ENCODE peak calls at places on chromosomes 12 and 14, in nine cellular contexts. B is endodermal cell, Q is astrocyte of the spinal cord, F is SK-N-SH, X is tibial nerve, V is left ventricle myocardium inferior, N is colonic mucosa, U is NB4, W is HCT116. E is an unnamed sample.

GRCh38 chr14:98231210-98231609 is 1040.8 kb downstream of the BCL11B start:
- DNase-seq in B (peak; percentile 56), Q (no peak), F (no peak), X (no peak), V (no peak), N (no peak), U (no peak), W (no peak), E (no peak)

GRCh38 chr12:96197503-96198272 is 3.5 kb downstream of the ELK3 start:
- DNase-seq in B (no peak), Q (peak; percentile 94), F (no peak), X (no peak), V (no peak), N (no peak), U (no peak), W (peak; percentile 82), E (no peak)

GRCh38 chr12:127809236-127809635 is 457.7 kb upstream of the TMEM132C start:
- DNase-seq in B (no peak), Q (peak; percentile 88), F (no peak), X (no peak), V (no peak), N (no peak), U (peak; percentile 18), W (no peak), E (no peak)

GRCh38 chr12:125024949-125025563 is 31.6 kb downstream of the BRI3BP start:
- DNase-seq in B (no peak), Q (no peak), F (no peak), X (no peak), V (no peak), N (no peak), U (no peak), W (no peak), E (no peak)

GRCh38 chr12:125944446-125944845 is 879.2 kb downstream of the AACS start:
- DNase-seq in B (no peak), Q (no peak), F (no peak), X (no peak), V (no peak), N (no peak), U (no peak), W (no peak), E (no peak)

GRCh38 chr14:28609228-28609828 is 157.3 kb upstream of the FOXG1 start:
- DNase-seq in B (peak; percentile 88), Q (peak; percentile 81), F (peak; percentile 25), X (peak; percentile 37), V (no peak), N (peak; percentile 41), U (peak; percentile 65), W (peak; percentile 3), E (no peak)

GRCh38 chr12:100826323-100826722 is 31.7 kb downstream of the ANO4 start:
- DNase-seq in B (peak; percentile 93), Q (peak; percentile 57), F (no peak), X (no peak), V (peak; percentile 15), N (peak; percentile 37), U (peak; percentile 54), W (peak; percentile 13), E (no peak)

GRCh38 chr12:102093319-102093718 is 26.6 kb downstream of the NUP37 start:
- DNase-seq in B (no peak), Q (peak; percentile 49), F (no peak), X (no peak), V (no peak), N (no peak), U (no peak), W (no peak), E (no peak)

GRCh38 chr14:99378782-99379214 is 101.9 kb downstream of the SETD3 start:
- DNase-seq in B (no peak), Q (peak; percentile 16), F (no peak), X (no peak), V (no peak), N (no peak), U (peak; percentile 83), W (peak; percentile 22), E (no peak)

GRCh38 chr14:78974691-78975090 is 804.5 kb downstream of the NRXN3 start:
- DNase-seq in B (no peak), Q (peak; percentile 65), F (no peak), X (no peak), V (no peak), N (no peak), U (no peak), W (no peak), E (no peak)

GRCh38 chr12:30923057-30923456 is 3.5 kb upstream of the TSPAN11 start:
- DNase-seq in B (peak; percentile 34), Q (no peak), F (no peak), X (no peak), V (no peak), N (no peak), U (no peak), W (no peak), E (no peak)

GRCh38 chr12:10501031-10501430 is 4.7 kb upstream of the EIF2S3B start:
- DNase-seq in B (no peak), Q (peak; percentile 39), F (no peak), X (no peak), V (no peak), N (no peak), U (peak; percentile 30), W (peak; percentile 2), E (no peak)

GRCh38 chr14:104545151-104545931 is 34.2 kb upstream of the C14orf180 start:
- DNase-seq in B (peak; percentile 35), Q (no peak), F (no peak), X (no peak), V (no peak), N (no peak), U (no peak), W (no peak), E (no peak)

GRCh38 chr14:106210650-106211049 is 684.3 kb downstream of the TMEM121 start:
- DNase-seq in B (no peak), Q (no peak), F (no peak), X (no peak), V (no peak), N (no peak), U (peak; percentile 5), W (no peak), E (no peak)

GRCh38 chr12:47066278-47067048 is 13.0 kb upstream of the PCED1B start:
- DNase-seq in B (no peak), Q (no peak), F (no peak), X (no peak), V (no peak), N (no peak), U (no peak), W (no peak), E (no peak)

DNA sequence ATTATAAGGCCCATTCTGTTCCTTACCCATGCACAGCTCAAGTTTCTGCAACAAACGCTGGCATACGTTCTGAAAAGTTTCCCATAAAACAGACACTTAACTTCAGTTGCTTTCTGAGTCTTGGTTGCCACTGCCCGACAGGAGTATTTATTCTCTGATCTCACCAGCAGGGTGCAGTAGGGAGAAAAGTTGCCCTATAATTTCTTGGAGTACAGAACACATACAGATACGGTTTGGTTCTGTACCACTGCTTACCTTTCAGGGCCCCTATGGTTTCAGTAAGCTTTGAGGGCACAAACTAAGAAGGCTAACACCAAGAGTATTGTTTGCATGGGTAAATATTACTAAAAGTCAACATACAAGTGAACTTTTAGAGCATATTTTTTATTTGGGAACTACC is 77.9 kb downstream of the SPATA7 start:
- DNase-seq in B (peak; percentile 60), Q (no peak), F (no peak), X (no peak), V (no peak), N (peak; percentile 44), U (peak; percentile 30), W (peak; percentile 12), E (no peak)
- TF ChIP-seq CTCF in B (peak; percentile 70), Q (peak; percentile 36), F (peak; percentile 50), X (no peak), V (peak; percentile 46), N (no peak), U (peak; percentile 34), W (peak; percentile 54), E (peak; percentile 20)

GRCh38 chr14:53054457-53054856 is 98.7 kb downstream of the DDHD1 start:
- DNase-seq in B (no peak), Q (peak; percentile 18), F (no peak), X (no peak), V (no peak), N (no peak), U (no peak), W (no peak), E (no peak)

GRCh38 chr14:53060046-53060445 is 93.1 kb downstream of the DDHD1 start:
- DNase-seq in B (no peak), Q (no peak), F (no peak), X (no peak), V (no peak), N (no peak), U (no peak), W (no peak), E (no peak)

GRCh38 chr14:53055003-53055402 is 98.1 kb downstream of the DDHD1 start:
- DNase-seq in B (no peak), Q (peak; percentile 75), F (peak; percentile 45), X (no peak), V (no peak), N (no peak), U (peak; percentile 47), W (peak; percentile 40), E (no peak)
- TF ChIP-seq CTCF in B (peak; percentile 87), Q (peak; percentile 64), F (peak; percentile 87), X (peak; percentile 66), V (peak; percentile 86), N (peak; percentile 68), U (peak; percentile 42), W (peak; percentile 69), E (peak; percentile 85)

DNA sequence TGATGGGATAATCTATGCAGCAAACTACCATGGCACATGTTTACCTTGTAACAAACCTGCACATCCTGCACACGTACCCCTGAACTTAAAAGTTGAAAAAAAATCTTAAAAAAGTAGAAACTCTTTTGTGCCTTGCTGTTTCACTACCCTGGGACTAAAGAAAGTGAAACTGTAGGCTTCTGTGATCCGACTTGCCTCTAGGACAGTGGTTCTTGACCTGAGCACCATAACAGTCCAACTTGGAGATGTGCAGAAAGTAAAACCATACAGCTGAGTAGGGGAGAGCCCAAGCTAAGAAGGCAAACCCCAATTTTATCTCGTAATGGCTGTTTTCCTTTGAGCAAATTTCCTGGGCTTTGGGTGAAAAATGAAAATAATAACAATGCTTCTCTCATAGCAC is 335.1 kb downstream of the BTG1 start:
- DNase-seq in B (no peak), Q (no peak), F (no peak), X (no peak), V (no peak), N (no peak), U (no peak), W (no peak), E (no peak)
- TF ChIP-seq CTCF in B (no peak), Q (no peak), F (no peak), X (no peak), V (no peak), N (no peak), U (no peak), W (no peak), E (no peak)

DNA sequence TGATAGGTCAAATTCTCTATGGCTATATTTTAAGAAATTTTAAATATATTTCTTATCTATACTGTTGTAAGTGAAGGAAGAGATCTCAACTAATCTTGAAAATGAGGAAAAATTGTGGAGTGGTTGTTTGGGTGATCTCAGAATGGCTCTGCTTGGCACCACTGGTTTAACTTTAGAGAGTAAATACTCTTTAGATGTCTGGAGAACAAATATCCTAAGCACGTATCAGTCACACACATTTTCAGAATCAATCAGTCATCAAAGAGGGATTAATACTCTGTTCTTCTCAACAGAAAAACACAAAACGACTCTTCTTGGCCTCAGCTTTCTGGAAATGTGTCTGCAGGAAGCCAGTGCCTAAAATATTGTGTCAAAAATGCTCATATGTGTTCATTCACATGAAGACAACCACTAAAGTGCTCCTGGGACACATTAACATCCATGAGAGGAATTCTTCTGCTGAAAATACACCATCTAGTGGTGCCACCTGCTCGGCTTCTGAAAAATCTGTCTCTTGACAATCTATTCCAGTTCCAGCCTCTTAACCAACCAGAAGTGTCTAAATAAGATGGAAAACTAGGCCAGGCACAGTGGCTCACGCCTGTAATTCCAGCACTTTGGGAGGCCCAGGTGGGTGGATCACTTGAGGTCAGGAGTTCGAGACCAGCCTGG is 81.1 kb upstream of the CCDC198 start:
- DNase-seq in B (no peak), Q (no peak), F (no peak), X (no peak), V (no peak), N (no peak), U (no peak), W (no peak), E (no peak)
- TF ChIP-seq CTCF in B (peak; percentile 65), Q (peak; percentile 23), F (no peak), X (no peak), V (no peak), N (no peak), U (no peak), W (peak; percentile 38), E (no peak)

E was measured in natural killer cell.